ENCODE peak calls at places on chromosomes 2 and 18, in five cellular contexts. F is pancreas, O is stomach, N is PC-3, M is RWPE2. U is an unnamed sample.

GRCh38 chr18:22559414-22560282 is 141.9 kb upstream of the CTAGE1 start:
- DNase-seq in F (peak; percentile 52), O (peak; percentile 57), N (peak; percentile 63), M (no peak), U (no peak)

GRCh38 chr18:74370163-74370562 is 54.5 kb downstream of the C18orf63 start:
- DNase-seq in F (no peak), O (no peak), N (no peak), M (no peak), U (no peak)

GRCh38 chr2:125584732-125585131 is 1071.2 kb upstream of the GYPC start:
- DNase-seq in F (no peak), O (no peak), N (no peak), M (no peak), U (no peak)

GRCh38 chr2:162103443-162104009 is 29.5 kb upstream of the DPP4 start:
- DNase-seq in F (no peak), O (no peak), N (no peak), M (no peak), U (no peak)

GRCh38 chr18:2572144-2572682 is 856 bp downstream of the NDC80 start:
- DNase-seq in F (no peak), O (no peak), N (peak; percentile 16), M (no peak), U (no peak)

GRCh38 chr2:64651590-64651989 is 2.1 kb downstream of the SERTAD2 start:
- DNase-seq in F (no peak), O (no peak), N (no peak), M (no peak), U (no peak)

GRCh38 chr2:45964226-45964841 is 312.9 kb downstream of the PRKCE start:
- DNase-seq in F (peak; percentile 62), O (peak; percentile 80), N (peak; percentile 100), M (peak; percentile 97), U (no peak)

GRCh38 chr2:234595829-234596228 is 98.9 kb upstream of the ARL4C start:
- DNase-seq in F (no peak), O (no peak), N (no peak), M (no peak), U (no peak)

GRCh38 chr2:51710222-51710621 is 678.3 kb upstream of the NRXN1 start:
- DNase-seq in F (peak; percentile 16), O (no peak), N (no peak), M (no peak), U (no peak)

GRCh38 chr2:240594511-240595380 is 8.2 kb downstream of the CAPN10 start:
- DNase-seq in F (peak; percentile 9), O (no peak), N (no peak), M (peak; percentile 63), U (peak; percentile 90)

GRCh38 chr2:146324954-146325353 is 1519.9 kb upstream of the ACVR2A start:
- DNase-seq in F (no peak), O (no peak), N (peak; percentile 83), M (no peak), U (no peak)

GRCh38 chr2:214630402-214631035 is 179.0 kb downstream of the BARD1 start:
- DNase-seq in F (no peak), O (no peak), N (no peak), M (no peak), U (no peak)

GRCh38 chr2:105381119-105381668 is 17.7 kb downstream of the FHL2 start:
- DNase-seq in F (no peak), O (no peak), N (no peak), M (no peak), U (peak; percentile 63)

GRCh38 chr18:59208602-59209001 is 11.4 kb upstream of the GRP start:
- DNase-seq in F (no peak), O (no peak), N (peak; percentile 65), M (no peak), U (no peak)

GRCh38 chr2:239544141-239544800 is 143.5 kb upstream of the HDAC4 start:
- DNase-seq in F (no peak), O (no peak), N (no peak), M (no peak), U (peak; percentile 27)

GRCh38 chr2:134408386-134408785 is 154.5 kb downstream of the MGAT5 start:
- DNase-seq in F (no peak), O (no peak), N (peak; percentile 35), M (no peak), U (no peak)

GRCh38 chr18:36672437-36673344 is 156.1 kb downstream of the TPGS2 start:
- DNase-seq in F (no peak), O (no peak), N (peak; percentile 25), M (peak; percentile 95), U (no peak)

GRCh38 chr2:25131567-25132295 is 36.6 kb downstream of the POMC start:
- DNase-seq in F (no peak), O (peak; percentile 30), N (no peak), M (no peak), U (no peak)

GRCh38 chr2:3659447-3660432 is 1.7 kb downstream of the ALLC start:
- DNase-seq in F (no peak), O (no peak), N (no peak), M (no peak), U (no peak)

GRCh38 chr2:227788556-227788955 is 25.1 kb upstream of the CCL20 start:
- DNase-seq in F (no peak), O (no peak), N (peak; percentile 58), M (no peak), U (no peak)

GRCh38 chr2:36477315-36477714 is 120.7 kb downstream of the FEZ2 start:
- DNase-seq in F (no peak), O (no peak), N (no peak), M (no peak), U (no peak)

GRCh38 chr2:222582931-222583330 is 73.0 kb downstream of the FARSB start:
- DNase-seq in F (no peak), O (no peak), N (peak; percentile 25), M (no peak), U (no peak)
- TF ChIP-seq CTCF in F (no peak), O (no peak), N (peak; percentile 54), M (no peak), U (peak; percentile 65)

GRCh38 chr2:11644293-11644692 is 25.7 kb downstream of the NTSR2 start:
- DNase-seq in F (no peak), O (no peak), N (no peak), M (no peak), U (no peak)

GRCh38 chr2:11646530-11646929 is 23.5 kb downstream of the NTSR2 start:
- DNase-seq in F (no peak), O (no peak), N (no peak), M (no peak), U (no peak)

GRCh38 chr2:11639503-11639902 is 30.5 kb downstream of the NTSR2 start:
- DNase-seq in F (no peak), O (no peak), N (no peak), M (no peak), U (no peak)

GRCh38 chr2:11640132-11640531 is 29.9 kb downstream of the NTSR2 start:
- DNase-seq in F (no peak), O (no peak), N (no peak), M (no peak), U (no peak)

DNA sequence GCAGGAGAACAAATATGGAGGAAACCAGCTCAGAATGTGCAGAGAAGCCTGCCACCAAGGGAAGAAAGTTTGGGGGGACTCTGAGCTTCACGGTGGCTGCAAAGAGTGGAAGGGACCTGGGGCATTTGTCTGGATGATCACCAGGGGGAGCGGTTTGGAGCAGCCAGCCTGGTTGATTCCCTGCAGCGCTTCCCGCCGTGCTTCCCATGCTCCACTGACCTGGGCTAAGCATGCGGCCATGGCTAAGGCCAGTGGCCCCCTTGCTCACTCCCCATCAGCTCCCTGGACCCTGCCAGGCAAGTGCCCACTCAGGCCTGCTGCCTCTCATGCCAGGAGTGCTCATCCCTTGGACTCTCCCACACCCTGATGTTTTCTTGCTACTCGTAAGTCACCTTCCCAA is 27.0 kb downstream of the NTSR2 start:
- DNase-seq in F (no peak), O (no peak), N (no peak), M (no peak), U (no peak)
- TF ChIP-seq CTCF in F (no peak), O (no peak), N (peak; percentile 36), M (no peak), U (no peak)

DNA sequence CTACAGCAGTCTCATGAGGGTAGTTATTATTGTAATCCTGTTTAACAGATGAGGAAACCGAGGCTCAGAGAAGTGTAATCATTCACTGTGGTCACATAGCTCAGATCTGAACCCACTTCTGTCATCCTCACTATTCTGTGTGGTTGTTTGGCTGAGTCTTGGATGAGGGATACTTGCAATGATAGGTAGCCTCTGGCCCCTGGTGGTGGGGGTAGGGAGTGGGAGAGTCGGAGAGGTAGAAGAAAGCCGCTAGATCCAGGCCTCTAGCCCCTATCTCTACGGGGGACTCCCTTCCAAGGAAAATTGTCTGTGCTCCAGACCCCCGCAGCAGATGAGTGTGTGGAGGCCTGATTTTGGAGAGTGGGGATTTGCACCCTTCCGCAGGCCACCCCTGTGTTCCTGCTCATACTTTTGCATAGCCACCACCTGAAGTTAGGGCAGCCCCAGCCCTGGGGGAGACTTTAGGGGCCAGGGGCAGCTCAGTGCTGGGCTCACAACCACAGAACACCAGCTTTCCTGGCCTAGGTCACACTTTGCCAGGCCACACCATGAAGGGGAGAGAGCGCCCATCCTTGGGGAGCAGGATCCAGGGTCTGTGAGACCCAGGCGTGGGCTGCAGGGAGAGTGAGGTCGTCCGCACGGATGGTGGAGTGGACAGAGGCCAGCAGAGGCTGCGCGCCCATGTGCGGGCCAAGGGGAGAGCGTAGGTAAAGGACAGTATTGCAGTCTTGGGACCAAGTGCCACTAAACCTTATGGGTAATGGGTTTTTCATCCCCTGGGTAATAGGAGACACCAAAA is 148.1 kb downstream of the GLI2 start:
- DNase-seq in F (no peak), O (no peak), N (no peak), M (no peak), U (peak; percentile 77)
- TF ChIP-seq CTCF in F (no peak), O (no peak), N (peak; percentile 25), M (no peak), U (peak; percentile 22)

GRCh38 chr2:30710461-30710860 is 96.8 kb downstream of the CAPN13 start:
- DNase-seq in F (no peak), O (no peak), N (no peak), M (no peak), U (no peak)

GRCh38 chr2:30707304-30707903 is 99.8 kb downstream of the CAPN13 start:
- DNase-seq in F (no peak), O (no peak), N (no peak), M (no peak), U (no peak)

GRCh38 chr2:30709516-30709915 is 97.7 kb downstream of the CAPN13 start:
- DNase-seq in F (no peak), O (no peak), N (no peak), M (no peak), U (no peak)

GRCh38 chr2:30710016-30710415 is 97.2 kb downstream of the CAPN13 start:
- DNase-seq in F (no peak), O (no peak), N (no peak), M (no peak), U (no peak)

DNA sequence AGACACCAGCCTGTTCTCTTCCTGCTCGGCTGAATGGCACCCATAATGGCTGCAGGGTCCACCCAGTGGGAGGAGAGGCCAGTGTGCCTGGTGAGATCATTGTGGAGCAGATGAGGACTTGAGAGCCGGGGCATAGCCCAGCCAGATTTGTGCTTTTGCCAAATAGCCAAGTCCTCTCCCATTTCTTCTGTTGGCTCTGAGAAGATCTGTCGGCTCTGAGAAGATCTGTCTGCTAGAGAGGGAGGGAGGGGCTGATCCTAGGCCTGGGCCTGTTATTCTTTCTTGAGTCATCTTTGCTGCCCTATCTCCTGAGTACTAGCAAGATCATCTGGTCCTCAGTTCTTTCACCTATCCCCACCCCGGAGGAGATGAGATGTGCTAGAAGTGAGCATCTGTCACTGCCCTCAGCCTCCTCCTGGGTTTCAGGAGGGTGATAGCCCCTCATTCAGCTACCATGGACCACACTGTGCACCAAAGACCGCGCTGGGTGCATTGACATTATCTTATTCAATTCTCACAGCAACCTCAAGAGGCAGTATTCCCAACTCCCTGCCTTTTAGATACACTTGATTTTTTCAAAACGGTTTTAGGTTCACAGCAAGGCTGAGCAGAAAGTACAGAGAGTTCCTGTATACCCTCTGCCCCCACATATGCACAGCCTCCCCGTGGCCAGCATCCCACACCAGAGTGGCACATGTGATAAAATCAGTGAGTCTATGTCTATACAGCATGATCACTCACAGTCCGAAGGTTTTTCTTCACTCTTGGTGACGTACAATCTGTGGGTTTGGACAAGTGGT is 98.6 kb downstream of the CAPN13 start:
- DNase-seq in F (no peak), O (no peak), N (peak; percentile 11), M (no peak), U (no peak)
- TF ChIP-seq CTCF in F (no peak), O (no peak), N (peak; percentile 46), M (peak; percentile 32), U (peak; percentile 76)

U was measured in chondrocyte.